ENCODE peak calls at places on chromosome 22, in six cellular contexts. E is AG09319; A is activated CD4-positive, alpha-beta memory T cell treated with anti-CD3 and anti-CD28 coated beads for 36 hours; Y is fibroblast of pulmonary artery; X is stimulated activated CD4-positive, alpha-beta T cell treated with anti-CD3 and anti-CD28 coated beads, Interleukin-1b, Interleukin-23, amount 100 ng/mL, for 24 hours; K is D341Med. R is an unnamed sample.

GRCh38 chr22:44924724-44925123 is 85.1 kb downstream of the PHF21B start:
- DNase-seq in A (peak), K (no peak), E (no peak), X (no peak), Y (no peak), R (no peak)

GRCh38 chr22:23242473-23243001 is 62.2 kb downstream of the BCR start:
- DNase-seq in A (peak), E (no peak), K (no peak), Y (no peak), X (no peak), R (no peak)

GRCh38 chr22:41092023-41092817 is at the start of gene EP300:
- DNase-seq in Y (peak), X (peak), K (peak), E (peak), A (peak), R (peak)

GRCh38 chr22:45096256-45096907 is 67.3 kb upstream of the NUP50 start:
- DNase-seq in E (peak), X (peak), Y (peak), A (peak), K (peak), R (peak)

GRCh38 chr22:46894081-46894671 is 131.7 kb downstream of the TBC1D22A start:
- DNase-seq in K (no peak), Y (no peak), E (peak), X (no peak), A (no peak), R (no peak)

GRCh38 chr22:19723990-19724827 is 870 bp downstream of the GP1BB start:
- DNase-seq in K (no peak), A (peak), E (no peak), X (no peak), Y (peak), R (no peak)

GRCh38 chr22:37462426-37462825 is 23.8 kb downstream of the MFNG start:
- DNase-seq in A (no peak), K (no peak), X (no peak), Y (no peak), E (no peak), R (no peak)

GRCh38 chr22:30026751-30027150 is 53.5 kb upstream of the HORMAD2 start:
- DNase-seq in X (no peak), Y (no peak), E (no peak), K (no peak), A (no peak), R (no peak)

GRCh38 chr22:29635734-29636357 is 32.4 kb downstream of the NF2 start:
- DNase-seq in X (no peak), K (peak), A (no peak), E (peak), Y (peak), R (no peak)

GRCh38 chr22:40813912-40814315 is 5.2 kb downstream of the SLC25A17 start:
- DNase-seq in Y (no peak), X (no peak), E (no peak), K (no peak), A (no peak), R (no peak)

GRCh38 chr22:21098099-21098671 is 52.4 kb downstream of the LRRC74B start:
- DNase-seq in Y (peak), A (no peak), E (no peak), X (no peak), K (no peak), R (no peak)

GRCh38 chr22:49193348-49193747 is 634.3 kb downstream of the BRD1 start:
- DNase-seq in X (no peak), K (no peak), E (no peak), A (no peak), Y (no peak), R (no peak)

GRCh38 chr22:31223786-31224191 is 11.7 kb downstream of the LIMK2 start:
- DNase-seq in Y (no peak), X (no peak), K (no peak), A (no peak), E (no peak), R (no peak)

GRCh38 chr22:44659140-44659539 is 42.9 kb upstream of the PRR5 start:
- DNase-seq in A (no peak), E (no peak), K (peak), X (no peak), Y (no peak), R (no peak)

GRCh38 chr22:26484360-26484706 is 656 bp downstream of the SRRD start:
- DNase-seq in X (no peak), A (no peak), K (no peak), E (no peak), Y (no peak), R (no peak)

GRCh38 chr22:22877523-22878210 is 9.9 kb upstream of the IGLL5 start:
- DNase-seq in E (peak), X (peak), Y (peak), A (peak), K (peak), R (peak)

GRCh38 chr22:37741312-37741795 is 44.5 kb downstream of the TRIOBP start:
- DNase-seq in A (no peak), E (peak), X (no peak), K (no peak), Y (peak), R (no peak)

GRCh38 chr22:26322179-26322905 is 106.7 kb upstream of the ASPHD2 start:
- DNase-seq in E (peak), K (no peak), Y (peak), A (no peak), X (no peak), R (peak)

GRCh38 chr22:46453006-46453828 is 84.2 kb downstream of the CELSR1 start:
- DNase-seq in E (no peak), X (no peak), Y (peak), K (no peak), A (no peak), R (no peak)

GRCh38 chr22:47783433-47784366 is 1021.2 kb downstream of the TBC1D22A start:
- DNase-seq in A (no peak), E (no peak), Y (no peak), X (no peak), K (peak), R (no peak)

GRCh38 chr22:45692549-45692948 is 20.9 kb downstream of the ATXN10 start:
- DNase-seq in E (no peak), K (no peak), Y (peak), A (no peak), X (no peak), R (no peak)

GRCh38 chr22:43737150-43737828 is 74.8 kb downstream of the EFCAB6 start:
- DNase-seq in K (no peak), E (no peak), A (no peak), X (no peak), Y (no peak), R (no peak)

GRCh38 chr22:24437820-24438328 is 10.5 kb downstream of the ADORA2A start:
- DNase-seq in K (no peak), E (no peak), X (no peak), A (peak), Y (no peak), R (no peak)

GRCh38 chr22:32699686-32700085 is 101.8 kb upstream of the TIMP3 start:
- DNase-seq in Y (no peak), X (no peak), E (no peak), K (no peak), A (no peak), R (no peak)